ENCODE peak calls at places on chromosomes 11 and 22, in four cellular contexts. K is A549, Z is adrenal gland, G is tibial nerve. F is an unnamed sample.

GRCh38 chr11:7904910-7905309 is 26.2 kb downstream of the OR10A6 start:
- DNase-seq in K (no peak), Z (no peak), G (no peak), F (no peak)

GRCh38 chr22:30078320-30079311 is 1.6 kb upstream of the HORMAD2 start:
- DNase-seq in K (no peak), Z (no peak), G (no peak), F (no peak)

GRCh38 chr11:71240865-71241691 is 11.3 kb downstream of the SHANK2 start:
- DNase-seq in K (peak), Z (peak), G (peak), F (no peak)

GRCh38 chr11:27700351-27701261 is at the start of gene BDNF:
- DNase-seq in K (peak), Z (no peak), G (no peak), F (no peak)

GRCh38 chr11:46808804-46809431 is 37.2 kb downstream of the CKAP5 start:
- DNase-seq in K (peak), Z (no peak), G (no peak), F (no peak)

GRCh38 chr11:130145975-130146776 is 13.4 kb upstream of the ST14 start:
- DNase-seq in K (peak), Z (peak), G (no peak), F (no peak)

GRCh38 chr11:60121259-60121658 is 32.8 kb downstream of the MS4A2 start:
- DNase-seq in K (no peak), Z (no peak), G (no peak), F (no peak)

GRCh38 chr11:117146521-117146920 is 2.4 kb downstream of the PAFAH1B2 start:
- DNase-seq in K (no peak), Z (peak), G (no peak), F (no peak)

GRCh38 chr11:32852142-32852541 is 22.4 kb downstream of the PRRG4 start:
- DNase-seq in K (no peak), Z (no peak), G (no peak), F (no peak)

GRCh38 chr11:3154001-3154599 is 11.0 kb downstream of the OSBPL5 start:
- DNase-seq in K (no peak), Z (no peak), G (no peak), F (no peak)

GRCh38 chr22:37058917-37059701 is 7.6 kb downstream of the KCTD17 start:
- DNase-seq in K (no peak), Z (no peak), G (no peak), F (no peak)
- H3K27ac ChIP-seq in K (no peak), Z (no peak), G (no peak), F (no peak)

GRCh38 chr11:107217444-107217843 is 199.2 kb upstream of the GUCY1A2 start:
- DNase-seq in K (no peak), Z (no peak), G (no peak), F (no peak)

GRCh38 chr11:107221743-107222142 is 203.5 kb upstream of the GUCY1A2 start:
- DNase-seq in K (no peak), Z (no peak), G (no peak), F (no peak)

GRCh38 chr11:107215006-107215405 is 196.7 kb upstream of the GUCY1A2 start:
- DNase-seq in K (no peak), Z (no peak), G (no peak), F (no peak)

DNA sequence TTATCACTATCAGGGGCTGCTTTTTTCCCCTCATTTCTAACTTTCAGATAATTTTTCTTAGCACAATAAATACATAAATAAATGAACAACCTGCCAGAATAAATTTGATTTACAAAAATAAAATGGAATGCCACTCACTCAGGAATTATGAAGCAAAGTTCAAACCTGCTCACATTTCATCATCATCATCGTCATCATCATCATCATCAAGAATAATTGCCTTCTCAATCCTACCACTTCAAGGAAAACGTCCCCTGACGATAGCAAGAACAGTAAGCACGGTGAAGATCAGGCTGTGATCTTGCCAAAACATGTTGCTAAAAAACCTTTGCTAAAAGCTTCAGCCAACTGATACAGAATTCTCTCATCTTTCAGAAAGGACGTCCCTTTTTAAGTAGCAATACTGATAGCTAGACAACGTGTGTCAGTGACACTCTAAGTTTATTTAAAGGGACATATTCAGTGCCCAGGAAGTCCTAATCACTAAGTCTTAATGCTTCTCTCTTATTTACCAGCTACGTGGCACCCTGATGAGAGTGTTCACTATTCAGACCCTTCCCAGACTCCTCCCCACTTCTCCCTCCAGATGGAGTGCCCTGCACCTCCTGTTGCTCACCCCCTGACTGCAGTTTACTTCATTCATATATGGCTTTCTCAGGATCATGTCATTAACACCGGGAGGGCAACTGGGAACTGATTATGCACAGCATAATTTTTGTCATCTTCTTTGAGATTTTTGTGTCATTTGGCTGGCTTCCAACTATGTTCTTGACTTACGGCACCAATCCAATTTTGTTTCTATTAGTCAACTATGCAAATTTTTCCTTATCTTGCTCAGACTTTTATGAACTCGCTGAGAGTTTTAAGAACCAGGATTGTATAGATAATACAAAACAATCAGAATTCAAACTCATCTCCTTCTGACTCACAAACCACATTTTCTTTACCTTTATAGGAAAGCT is 200.1 kb upstream of the GUCY1A2 start:
- DNase-seq in K (no peak), Z (no peak), G (no peak), F (no peak)
- H3K27ac ChIP-seq in K (no peak), Z (peak), G (no peak), F (no peak)

GRCh38 chr11:131897247-131897646 is 526.8 kb downstream of the NTM start:
- DNase-seq in K (no peak), Z (no peak), G (no peak), F (no peak)

GRCh38 chr11:131894615-131895544 is 524.5 kb downstream of the NTM start:
- DNase-seq in K (no peak), Z (no peak), G (no peak), F (no peak)

GRCh38 chr11:131897976-131898375 is 527.6 kb downstream of the NTM start:
- DNase-seq in K (no peak), Z (no peak), G (no peak), F (no peak)

GRCh38 chr11:131893988-131894387 is 523.6 kb downstream of the NTM start:
- DNase-seq in K (no peak), Z (no peak), G (no peak), F (no peak)

GRCh38 chr11:131895865-131896264 is 525.5 kb downstream of the NTM start:
- DNase-seq in K (no peak), Z (no peak), G (no peak), F (no peak)
- H3K27ac ChIP-seq in K (no peak), Z (no peak), G (no peak), F (no peak)

DNA sequence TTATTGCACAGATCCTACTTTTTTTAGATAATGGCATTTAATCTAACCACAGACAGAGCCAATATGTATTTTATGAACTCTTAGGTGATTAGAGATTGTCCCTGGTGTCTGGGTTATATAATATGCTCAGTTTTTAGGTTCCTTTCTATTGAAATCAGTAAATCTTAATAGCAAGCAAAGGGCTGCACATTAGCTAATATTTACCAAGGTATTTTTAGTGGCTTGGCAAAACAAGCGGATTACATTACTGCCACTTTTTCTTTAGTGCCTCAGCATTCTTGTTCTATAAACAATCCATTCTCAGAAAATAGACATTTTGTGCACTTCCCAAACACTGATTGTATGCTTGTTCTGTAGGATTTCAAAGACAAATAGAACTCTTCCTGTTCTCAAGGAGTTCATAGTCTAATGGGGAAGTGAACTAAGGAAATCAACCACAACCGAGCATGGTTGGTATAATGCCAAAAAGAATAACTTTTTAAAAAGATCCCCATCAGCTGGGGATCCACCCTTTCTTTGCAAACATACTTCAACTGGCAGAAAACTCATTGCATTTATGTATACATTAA is 23.8 kb downstream of the KCNJ1 start:
- DNase-seq in K (no peak), Z (no peak), G (no peak), F (no peak)
- H3K27ac ChIP-seq in K (no peak), Z (no peak), G (no peak), F (no peak)

DNA sequence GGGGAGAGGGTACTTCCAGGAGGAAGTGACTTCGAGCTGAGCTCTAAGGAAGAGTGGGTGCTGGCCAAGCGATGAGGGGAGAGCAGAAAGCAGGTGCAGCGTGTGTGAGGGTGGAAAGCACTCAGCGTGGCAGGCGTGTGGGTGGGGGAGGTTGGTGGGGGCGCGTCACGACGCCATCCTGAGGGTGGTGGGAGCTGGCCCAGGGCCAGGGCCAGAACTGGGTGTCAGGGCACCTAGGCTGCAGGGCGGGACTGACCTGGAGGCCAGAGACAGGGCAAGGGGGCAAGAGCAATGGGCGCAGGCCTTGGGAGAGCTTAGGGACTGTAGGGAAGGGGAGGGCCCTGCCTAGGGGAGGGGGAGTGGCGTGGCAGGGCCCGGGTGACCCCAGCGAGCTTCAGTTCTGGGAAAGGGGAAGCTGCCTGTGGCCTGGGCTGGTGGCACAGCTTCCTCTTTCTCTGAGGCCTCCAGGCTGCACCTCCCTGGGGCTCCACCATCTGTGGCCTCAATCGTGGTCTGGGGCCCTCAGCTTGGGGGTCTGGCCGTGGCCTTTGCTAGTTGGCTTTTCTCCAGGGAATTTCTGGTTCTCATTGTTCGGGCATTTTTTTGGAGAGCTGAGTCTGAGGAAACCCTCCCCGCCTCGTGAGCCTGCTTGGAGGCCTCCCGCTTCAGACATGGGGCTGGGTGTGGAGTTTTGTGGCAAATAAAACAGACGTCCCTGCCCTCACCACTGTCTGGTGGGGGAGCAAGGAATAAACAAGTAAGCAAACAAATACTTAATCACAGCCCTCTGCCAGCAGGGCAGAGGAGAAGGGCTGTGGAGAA is 8.9 kb downstream of the RELT start:
- DNase-seq in K (no peak), Z (peak), G (no peak), F (no peak)
- H3K27ac ChIP-seq in K (peak), Z (peak), G (peak), F (peak)

GRCh38 chr22:49957826-49958461 is 2.6 kb upstream of the PIM3 start:
- DNase-seq in K (no peak), Z (no peak), G (no peak), F (no peak)

GRCh38 chr22:49956914-49957825 is 3.4 kb upstream of the PIM3 start:
- DNase-seq in K (no peak), Z (no peak), G (no peak), F (no peak)

GRCh38 chr22:49959782-49960158 is 802 bp upstream of the PIM3 start:
- DNase-seq in K (no peak), Z (no peak), G (no peak), F (no peak)

GRCh38 chr22:49958961-49959781 is 1.4 kb upstream of the PIM3 start:
- DNase-seq in K (no peak), Z (peak), G (no peak), F (no peak)

GRCh38 chr22:49958462-49958921 is 2.1 kb upstream of the PIM3 start:
- DNase-seq in K (no peak), Z (no peak), G (no peak), F (no peak)
- H3K27ac ChIP-seq in K (peak), Z (no peak), G (no peak), F (no peak)

F was measured in substantia nigra.